ENCODE peak calls at places on chromosomes 4 and X, in seven cellular contexts. Z is COR-L47; R is CD8-positive, alpha-beta T cell; J is GM10248; E is cardiac muscle cell; W is ACHN; C is EL. K is an unnamed sample.

GRCh38 chrX:19824603-19825002 is 62.8 kb downstream of the SH3KBP1 start:
- DNase-seq in Z (no peak), R (peak), J (no peak), E (no peak), W (no peak), C (peak), K (no peak)

GRCh38 chrX:65871671-65872311 is 168.1 kb downstream of the VSIG4 start:
- DNase-seq in Z (no peak), R (no peak), J (peak), E (peak), W (no peak), C (no peak), K (no peak)

GRCh38 chrX:49303346-49303745 is at the start of gene GAGE10:
- DNase-seq in Z (no peak), R (no peak), J (no peak), E (no peak), W (no peak), C (no peak), K (no peak)

GRCh38 chr4:45147866-45148265 is 421.5 kb upstream of the GNPDA2 start:
- DNase-seq in Z (no peak), R (no peak), J (no peak), E (peak), W (no peak), C (no peak), K (no peak)

GRCh38 chr4:48635310-48635709 is 144.8 kb downstream of the FRYL start:
- DNase-seq in Z (no peak), R (no peak), J (no peak), E (no peak), W (peak), C (peak), K (no peak)

GRCh38 chr4:39047691-39048090 is 14.3 kb upstream of the KLHL5 start:
- DNase-seq in Z (no peak), R (no peak), J (no peak), E (peak), W (no peak), C (peak), K (no peak)

GRCh38 chr4:76558391-76559235 is 123.6 kb downstream of the SHROOM3 start:
- DNase-seq in Z (no peak), R (no peak), J (no peak), E (no peak), W (no peak), C (peak), K (no peak)

GRCh38 chr4:106245176-106245575 is 70.8 kb downstream of the TBCK start:
- DNase-seq in Z (no peak), R (no peak), J (no peak), E (no peak), W (no peak), C (no peak), K (no peak)

GRCh38 chr4:26787461-26788340 is 72.9 kb upstream of the STIM2 start:
- DNase-seq in Z (peak), R (peak), J (no peak), E (peak), W (peak), C (peak), K (peak)

GRCh38 chr4:2792711-2793577 is at the start of gene SH3BP2:
- DNase-seq in Z (no peak), R (peak), J (peak), E (peak), W (peak), C (peak), K (peak)

GRCh38 chrX:151970661-151971060 is 3.8 kb downstream of the GABRE start:
- DNase-seq in Z (no peak), R (no peak), J (no peak), E (peak), W (no peak), C (peak), K (no peak)

GRCh38 chr4:42492977-42493376 is 95.7 kb downstream of the SHISA3 start:
- DNase-seq in Z (no peak), R (no peak), J (no peak), E (no peak), W (no peak), C (no peak), K (no peak)

GRCh38 chr4:53963786-53964185 is 100.6 kb downstream of the CHIC2 start:
- DNase-seq in Z (no peak), R (no peak), J (no peak), E (no peak), W (no peak), C (no peak), K (peak)

GRCh38 chr4:167713756-167714155 is 378.6 kb upstream of the ANXA10 start:
- DNase-seq in Z (no peak), R (no peak), J (no peak), E (no peak), W (no peak), C (peak), K (no peak)

GRCh38 chrX:148609766-148610698 is 109.6 kb downstream of the AFF2 start:
- DNase-seq in Z (no peak), R (no peak), J (no peak), E (peak), W (no peak), C (no peak), K (peak)

GRCh38 chr4:101730291-101731117 is 60.0 kb upstream of the BANK1 start:
- DNase-seq in Z (peak), R (peak), J (peak), E (peak), W (peak), C (peak), K (peak)

GRCh38 chrX:103845165-103845653 is 13.2 kb upstream of the RAB9B start:
- DNase-seq in Z (peak), R (peak), J (peak), E (peak), W (peak), C (peak), K (peak)

GRCh38 chr4:102564399-102564921 is 63.3 kb downstream of the NFKB1 start:
- DNase-seq in Z (no peak), R (peak), J (peak), E (peak), W (peak), C (peak), K (no peak)

GRCh38 chr4:30719363-30720020 is 677 bp upstream of the PCDH7 start:
- DNase-seq in Z (peak), R (no peak), J (peak), E (peak), W (peak), C (peak), K (peak)

GRCh38 chrX:17082831-17083230 is 136.4 kb downstream of the REPS2 start:
- DNase-seq in Z (peak), R (no peak), J (no peak), E (no peak), W (peak), C (no peak), K (peak)

GRCh38 chr4:89797117-89797516 is 39.8 kb downstream of the SNCA start:
- DNase-seq in Z (no peak), R (no peak), J (no peak), E (peak), W (no peak), C (peak), K (peak)

GRCh38 chr4:118557298-118557851 is 127.8 kb upstream of the METTL14 start:
- DNase-seq in Z (peak), R (no peak), J (no peak), E (peak), W (peak), C (peak), K (peak)

GRCh38 chr4:186241616-186242015 is 14.3 kb downstream of the KLKB1 start:
- DNase-seq in Z (no peak), R (no peak), J (no peak), E (no peak), W (no peak), C (no peak), K (no peak)

GRCh38 chrX:40131644-40132376 is 34.1 kb upstream of the BCOR start:
- DNase-seq in Z (no peak), R (no peak), J (no peak), E (no peak), W (no peak), C (no peak), K (no peak)

GRCh38 chrX:145817666-145818521 is at the start of gene SLITRK2:
- DNase-seq in Z (no peak), R (no peak), J (no peak), E (peak), W (no peak), C (no peak), K (no peak)

GRCh38 chrX:27863813-27864212 is 56.0 kb downstream of the MAGEB10 start:
- DNase-seq in Z (no peak), R (no peak), J (no peak), E (no peak), W (no peak), C (no peak), K (no peak)

K was measured in NCI-H69.